ENCODE peak calls at places on chromosomes 2 and 18, in five cellular contexts. W is RWPE2, P is IMR-90, S is brain microvascular endothelial cell, A is tibial nerve. K is an unnamed sample.

GRCh38 chr2:176096243-176096985 is 3.2 kb upstream of the HOXD12 start:
- DNase-seq in W (no peak), P (no peak), S (no peak), A (no peak), K (no peak)

GRCh38 chr2:201769664-201770373 is 10.9 kb downstream of the ALS2 start:
- DNase-seq in W (no peak), P (no peak), S (no peak), A (no peak), K (no peak)

GRCh38 chr18:9792565-9793226 is 84.6 kb downstream of the RAB31 start:
- DNase-seq in W (no peak), P (no peak), S (no peak), A (no peak), K (no peak)

GRCh38 chr18:36186461-36187137 is 698 bp upstream of the MOCOS start:
- DNase-seq in W (no peak), P (no peak), S (no peak), A (no peak), K (peak; percentile 84)

GRCh38 chr2:159290289-159290907 is 3.9 kb upstream of the WDSUB1 start:
- DNase-seq in W (no peak), P (peak; percentile 94), S (peak; percentile 92), A (peak; percentile 59), K (no peak)

GRCh38 chr2:220241423-220241822 is 614.0 kb downstream of the SLC4A3 start:
- DNase-seq in W (no peak), P (no peak), S (no peak), A (no peak), K (no peak)

GRCh38 chr2:111705206-111705605 is 178.8 kb downstream of the ANAPC1 start:
- DNase-seq in W (no peak), P (no peak), S (no peak), A (no peak), K (no peak)

GRCh38 chr2:180133736-180134135 is 126.6 kb upstream of the CWC22 start:
- DNase-seq in W (no peak), P (no peak), S (no peak), A (no peak), K (no peak)

GRCh38 chr2:44120428-44120827 is 48.2 kb upstream of the PPM1B start:
- DNase-seq in W (no peak), P (peak; percentile 93), S (peak; percentile 74), A (no peak), K (no peak)

GRCh38 chr2:143686585-143687164 is 557.5 kb downstream of the ARHGAP15 start:
- DNase-seq in W (no peak), P (peak; percentile 43), S (peak; percentile 16), A (peak; percentile 20), K (no peak)

GRCh38 chr2:206105038-206105437 is 19.1 kb upstream of the INO80D start:
- DNase-seq in W (no peak), P (no peak), S (no peak), A (no peak), K (no peak)

GRCh38 chr2:209383212-209383611 is 40.6 kb upstream of the MAP2 start:
- DNase-seq in W (no peak), P (peak; percentile 16), S (peak; percentile 67), A (no peak), K (no peak)

GRCh38 chr2:2662037-2662846 is 331.2 kb upstream of the MYT1L start:
- DNase-seq in W (no peak), P (peak; percentile 7), S (no peak), A (no peak), K (peak; percentile 10)

GRCh38 chr2:113175101-113175628 is 1.4 kb downstream of the PSD4 start:
- DNase-seq in W (no peak), P (no peak), S (no peak), A (no peak), K (peak; percentile 64)

GRCh38 chr2:45653584-45653983 is 2.1 kb downstream of the PRKCE start:
- DNase-seq in W (no peak), P (no peak), S (no peak), A (no peak), K (no peak)

GRCh38 chr2:147424766-147425165 is 420.1 kb upstream of the ACVR2A start:
- DNase-seq in W (no peak), P (no peak), S (no peak), A (no peak), K (no peak)

GRCh38 chr2:135259116-135259515 is 207.0 kb downstream of the RAB3GAP1 start:
- DNase-seq in W (no peak), P (no peak), S (no peak), A (no peak), K (no peak)

GRCh38 chr18:22422909-22423548 is 5.3 kb upstream of the CTAGE1 start:
- DNase-seq in W (no peak), P (peak; percentile 87), S (peak; percentile 12), A (no peak), K (peak; percentile 39)

GRCh38 chr18:46506974-46507373 is 150.0 kb downstream of the LOXHD1 start:
- DNase-seq in W (no peak), P (no peak), S (no peak), A (no peak), K (no peak)

GRCh38 chr2:45067859-45068642 is 58.8 kb upstream of the SIX2 start:
- DNase-seq in W (no peak), P (no peak), S (no peak), A (no peak), K (no peak)

GRCh38 chr18:67517224-67517765 is 775 bp upstream of the DSEL start:
- DNase-seq in W (no peak), P (peak; percentile 25), S (no peak), A (peak; percentile 73), K (no peak)

DNA sequence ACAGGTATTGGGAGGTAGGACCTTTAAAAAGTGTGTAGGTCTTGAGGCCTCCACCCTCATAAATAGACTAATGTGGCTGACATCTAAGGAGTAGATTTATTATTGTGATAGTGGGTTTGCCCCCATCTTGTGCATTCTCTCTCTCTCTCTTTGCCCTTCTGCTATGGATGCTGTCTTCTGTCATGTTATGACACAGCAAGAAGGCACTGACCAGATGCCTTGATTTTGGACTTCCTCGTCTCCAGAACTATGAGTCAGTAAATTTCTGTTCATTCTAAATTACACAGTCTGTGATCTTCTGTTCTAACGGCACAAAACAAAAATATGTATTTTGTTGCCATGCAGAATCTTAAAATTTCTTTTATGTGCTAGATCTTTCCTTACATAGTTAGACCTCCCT is 66.9 kb downstream of the ATAD2B start:
- DNase-seq in W (no peak), P (peak; percentile 49), S (peak; percentile 7), A (no peak), K (no peak)
- H3K36me3 ChIP-seq in W (peaks cover 20% of the 10 kb centered on the region), P (peaks cover 13% of the 10 kb centered on the region), S (no peaks in the 10 kb centered on the region), A (no peaks in the 10 kb centered on the region), K (no peaks in the 10 kb centered on the region)

DNA sequence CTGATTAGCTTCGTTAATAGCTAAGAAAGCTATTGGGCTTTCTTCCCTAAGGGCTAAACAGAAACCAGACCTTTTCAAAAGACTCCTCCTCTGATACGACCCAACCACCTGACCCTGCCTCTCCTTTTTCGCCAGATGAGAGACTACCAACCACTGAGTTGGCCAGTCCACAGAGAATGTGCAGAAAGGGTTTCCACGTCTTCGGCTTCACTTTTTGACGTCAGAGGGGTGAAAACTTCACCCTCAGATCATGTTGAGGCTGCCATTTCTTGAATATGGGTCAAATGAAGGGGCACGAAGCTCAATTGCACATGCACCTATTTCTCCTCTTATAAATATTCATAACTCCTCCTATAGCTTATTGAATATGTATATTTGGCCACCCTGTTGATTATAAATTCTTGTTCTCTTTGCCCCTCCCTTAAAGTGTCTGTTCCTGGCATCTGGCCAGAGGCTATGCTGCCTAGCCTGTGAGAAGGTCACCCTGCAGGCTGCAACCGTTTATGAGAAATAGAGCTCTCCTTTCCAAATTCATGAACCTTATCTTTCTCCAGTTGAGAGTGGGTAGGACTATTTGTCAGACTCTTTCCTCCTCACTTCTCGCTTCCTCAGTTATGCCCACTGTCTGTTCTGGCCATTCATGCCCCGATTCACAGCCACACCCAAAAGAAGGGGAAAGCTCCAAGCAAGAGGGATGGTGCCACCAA is 301.6 kb downstream of the STK39 start:
- DNase-seq in W (no peak), P (no peak), S (no peak), A (no peak), K (no peak)
- H3K36me3 ChIP-seq in W (no peaks in the 10 kb centered on the region), P (no peaks in the 10 kb centered on the region), S (no peaks in the 10 kb centered on the region), A (no peaks in the 10 kb centered on the region), K (no peaks in the 10 kb centered on the region)

GRCh38 chr2:70282439-70282838 is 11.1 kb downstream of the SNRPG start:
- DNase-seq in W (no peak), P (no peak), S (no peak), A (no peak), K (no peak)

GRCh38 chr2:70283500-70284191 is 9.9 kb downstream of the SNRPG start:
- DNase-seq in W (no peak), P (no peak), S (no peak), A (no peak), K (no peak)

DNA sequence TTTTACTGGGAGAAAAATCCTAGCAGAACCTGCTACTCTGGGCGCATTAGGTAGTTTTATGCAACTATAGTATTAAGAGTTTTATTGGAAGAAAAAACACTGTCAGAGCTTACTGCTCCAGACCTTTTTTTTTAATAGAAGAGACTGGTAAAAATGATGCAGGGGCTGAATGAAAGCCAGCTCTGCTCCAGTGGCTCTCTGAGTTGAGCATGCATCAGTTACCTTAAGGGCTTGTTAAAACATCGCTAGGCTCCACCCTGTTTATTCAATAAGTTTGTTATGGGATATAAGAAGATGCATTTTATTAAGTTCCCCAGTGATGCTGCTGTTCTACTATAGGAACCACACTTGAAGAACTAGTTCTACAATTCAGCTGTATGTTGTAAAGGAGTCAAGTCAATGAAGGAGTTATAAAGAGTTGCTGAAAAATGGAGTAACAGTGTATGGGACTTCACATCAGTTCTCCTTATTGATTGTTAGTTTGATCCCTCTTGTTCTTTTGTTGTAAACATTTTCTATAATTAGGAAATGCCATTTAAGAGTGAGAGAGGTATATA is 13.2 kb downstream of the SNRPG start:
- DNase-seq in W (no peak), P (no peak), S (no peak), A (no peak), K (no peak)
- H3K36me3 ChIP-seq in W (peaks cover 84% of the 10 kb centered on the region), P (peaks cover 35% of the 10 kb centered on the region), S (peaks cover 44% of the 10 kb centered on the region), A (peaks cover 11% of the 10 kb centered on the region), K (no peaks in the 10 kb centered on the region)

GRCh38 chr2:86214503-86214832 is 15.2 kb downstream of the MRPL35 start:
- DNase-seq in W (no peak), P (no peak), S (no peak), A (no peak), K (no peak)

GRCh38 chr2:86211796-86212188 is 12.5 kb downstream of the MRPL35 start:
- DNase-seq in W (no peak), P (no peak), S (no peak), A (no peak), K (no peak)

GRCh38 chr2:86213056-86213455 is 13.8 kb downstream of the MRPL35 start:
- DNase-seq in W (no peak), P (no peak), S (no peak), A (no peak), K (no peak)

GRCh38 chr2:86213699-86214502 is 14.6 kb downstream of the MRPL35 start:
- DNase-seq in W (no peak), P (peak; percentile 29), S (no peak), A (no peak), K (no peak)

DNA sequence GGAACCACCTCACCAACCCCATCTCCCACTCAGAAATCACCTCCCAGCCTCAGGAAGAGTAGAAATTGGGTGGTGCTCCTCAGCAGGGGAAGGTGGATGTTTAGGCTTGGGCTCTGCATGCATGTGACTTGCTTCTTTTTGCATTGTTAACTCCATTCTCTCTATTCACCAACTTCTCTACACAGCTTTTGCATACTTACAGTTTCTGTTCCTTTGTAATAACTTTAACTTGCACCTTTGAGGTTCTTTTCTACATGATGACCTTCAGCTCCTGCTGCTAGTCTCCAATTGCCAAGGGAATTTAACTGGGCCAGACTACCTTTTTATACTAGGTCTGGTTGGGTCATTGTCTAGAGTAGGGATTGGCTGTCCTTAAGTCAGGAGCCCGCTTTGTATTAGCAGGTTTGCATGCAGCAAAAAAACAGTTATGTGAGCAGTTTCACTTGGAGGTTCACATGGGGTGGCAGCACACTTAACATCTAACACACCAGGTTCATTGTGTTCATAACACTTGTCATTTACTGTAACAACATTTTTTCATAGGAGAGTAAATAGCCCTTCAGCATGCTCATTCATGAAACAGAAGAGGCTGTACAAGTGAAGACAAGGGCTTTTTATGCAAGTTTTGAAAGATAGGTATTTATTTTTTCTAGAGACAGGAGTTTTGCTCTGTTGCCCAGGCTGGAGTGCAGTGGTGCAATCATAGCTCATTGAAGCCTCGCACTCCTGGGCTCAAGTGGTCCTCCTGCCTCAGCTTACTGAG is 12.0 kb downstream of the MRPL35 start:
- DNase-seq in W (no peak), P (no peak), S (no peak), A (no peak), K (no peak)
- H3K36me3 ChIP-seq in W (peaks cover 71% of the 10 kb centered on the region), P (peaks cover 33% of the 10 kb centered on the region), S (peaks cover 34% of the 10 kb centered on the region), A (peaks cover 8% of the 10 kb centered on the region), K (no peaks in the 10 kb centered on the region)